ENCODE peak calls at places on chromosomes 12 and 14, in ten cellular contexts. One of them, this sample, is unnamed.

GRCh38 chr14:100105357-100106169 is 40.3 kb downstream of the EVL start:
- DNase-seq in sigmoid colon: peak; percentile 67
- DNase-seq in retinal pigment epithelial cell: no peak
- DNase-seq in RWPE1: no peak
- DNase-seq in ovary: peak; percentile 27
- DNase-seq in B cell: no peak
- DNase-seq in thyroid gland: no peak
- DNase-seq in MCF 10A: no peak
- DNase-seq in fibroblast of the aortic adventitia: no peak
- DNase-seq in BE2C: no peak
- DNase-seq in this sample: no peak

GRCh38 chr14:104940526-104941150 is 16.0 kb downstream of the PLD4 start:
- DNase-seq in sigmoid colon: peak; percentile 32
- DNase-seq in retinal pigment epithelial cell: no peak
- DNase-seq in RWPE1: no peak
- DNase-seq in ovary: no peak
- DNase-seq in B cell: no peak
- DNase-seq in thyroid gland: no peak
- DNase-seq in MCF 10A: no peak
- DNase-seq in fibroblast of the aortic adventitia: no peak
- DNase-seq in BE2C: no peak
- DNase-seq in this sample: no peak

GRCh38 chr14:96634896-96635295 is 132.7 kb downstream of the PAPOLA start:
- DNase-seq in sigmoid colon: no peak
- DNase-seq in retinal pigment epithelial cell: no peak
- DNase-seq in RWPE1: no peak
- DNase-seq in ovary: no peak
- DNase-seq in B cell: no peak
- DNase-seq in thyroid gland: no peak
- DNase-seq in MCF 10A: no peak
- DNase-seq in fibroblast of the aortic adventitia: no peak
- DNase-seq in BE2C: no peak
- DNase-seq in this sample: no peak

GRCh38 chr12:11763760-11764520 is 114.5 kb downstream of the ETV6 start:
- DNase-seq in sigmoid colon: no peak
- DNase-seq in retinal pigment epithelial cell: peak; percentile 76
- DNase-seq in RWPE1: no peak
- DNase-seq in ovary: no peak
- DNase-seq in B cell: no peak
- DNase-seq in thyroid gland: no peak
- DNase-seq in MCF 10A: no peak
- DNase-seq in fibroblast of the aortic adventitia: peak; percentile 87
- DNase-seq in BE2C: no peak
- DNase-seq in this sample: no peak

GRCh38 chr14:33834956-33835655 is 115.8 kb downstream of the EGLN3 start:
- DNase-seq in sigmoid colon: no peak
- DNase-seq in retinal pigment epithelial cell: no peak
- DNase-seq in RWPE1: no peak
- DNase-seq in ovary: no peak
- DNase-seq in B cell: no peak
- DNase-seq in thyroid gland: no peak
- DNase-seq in MCF 10A: no peak
- DNase-seq in fibroblast of the aortic adventitia: no peak
- DNase-seq in BE2C: no peak
- DNase-seq in this sample: no peak

GRCh38 chr12:105523164-105524057 is 192.9 kb downstream of the C12orf75 start:
- DNase-seq in sigmoid colon: peak; percentile 91
- DNase-seq in retinal pigment epithelial cell: peak; percentile 69
- DNase-seq in RWPE1: no peak
- DNase-seq in ovary: peak; percentile 65
- DNase-seq in B cell: no peak
- DNase-seq in thyroid gland: peak; percentile 49
- DNase-seq in MCF 10A: no peak
- DNase-seq in fibroblast of the aortic adventitia: peak; percentile 96
- DNase-seq in BE2C: peak; percentile 14
- DNase-seq in this sample: peak; percentile 67

GRCh38 chr14:94994245-94994644 is 163.1 kb downstream of the DICER1 start:
- DNase-seq in sigmoid colon: no peak
- DNase-seq in retinal pigment epithelial cell: no peak
- DNase-seq in RWPE1: no peak
- DNase-seq in ovary: no peak
- DNase-seq in B cell: no peak
- DNase-seq in thyroid gland: no peak
- DNase-seq in MCF 10A: no peak
- DNase-seq in fibroblast of the aortic adventitia: no peak
- DNase-seq in BE2C: no peak
- DNase-seq in this sample: no peak

GRCh38 chr14:105912641-105913180 is 386.3 kb downstream of the TMEM121 start:
- DNase-seq in sigmoid colon: no peak
- DNase-seq in retinal pigment epithelial cell: no peak
- DNase-seq in RWPE1: no peak
- DNase-seq in ovary: no peak
- DNase-seq in B cell: no peak
- DNase-seq in thyroid gland: no peak
- DNase-seq in MCF 10A: no peak
- DNase-seq in fibroblast of the aortic adventitia: no peak
- DNase-seq in BE2C: no peak
- DNase-seq in this sample: no peak

DNA sequence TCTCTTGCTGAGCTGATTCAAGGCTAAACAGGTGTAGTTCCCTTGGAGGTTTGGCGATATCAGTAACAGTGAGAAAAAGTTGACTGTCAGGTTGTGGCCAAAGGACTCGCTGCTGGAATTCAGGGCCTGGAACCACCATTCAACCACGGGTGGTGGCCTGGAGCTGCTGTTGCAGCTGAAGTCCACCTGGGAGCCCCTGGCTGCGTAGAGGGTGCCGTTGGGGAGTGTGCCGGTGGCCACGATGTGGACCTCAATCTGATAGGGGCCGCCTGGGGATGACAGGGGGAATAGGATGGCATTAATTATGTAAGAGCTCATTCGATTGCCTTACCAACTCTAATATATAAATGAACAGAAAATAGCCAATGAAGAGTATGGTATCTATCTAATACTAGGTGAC is 21.2 kb upstream of the WSB2 start:
- DNase-seq in sigmoid colon: no peak
- DNase-seq in retinal pigment epithelial cell: no peak
- DNase-seq in RWPE1: no peak
- DNase-seq in ovary: no peak
- DNase-seq in B cell: no peak
- DNase-seq in thyroid gland: no peak
- DNase-seq in MCF 10A: no peak
- DNase-seq in fibroblast of the aortic adventitia: no peak
- DNase-seq in BE2C: no peak
- DNase-seq in this sample: no peak
- TF ChIP-seq CTCF in sigmoid colon: no peak
- TF ChIP-seq CTCF in retinal pigment epithelial cell: no peak
- TF ChIP-seq CTCF in RWPE1: no peak
- TF ChIP-seq CTCF in ovary: no peak
- TF ChIP-seq CTCF in B cell: no peak
- TF ChIP-seq CTCF in thyroid gland: no peak
- TF ChIP-seq CTCF in MCF 10A: no peak
- TF ChIP-seq CTCF in fibroblast of the aortic adventitia: no peak
- TF ChIP-seq CTCF in BE2C: no peak
- TF ChIP-seq CTCF in this sample: no peak

DNA sequence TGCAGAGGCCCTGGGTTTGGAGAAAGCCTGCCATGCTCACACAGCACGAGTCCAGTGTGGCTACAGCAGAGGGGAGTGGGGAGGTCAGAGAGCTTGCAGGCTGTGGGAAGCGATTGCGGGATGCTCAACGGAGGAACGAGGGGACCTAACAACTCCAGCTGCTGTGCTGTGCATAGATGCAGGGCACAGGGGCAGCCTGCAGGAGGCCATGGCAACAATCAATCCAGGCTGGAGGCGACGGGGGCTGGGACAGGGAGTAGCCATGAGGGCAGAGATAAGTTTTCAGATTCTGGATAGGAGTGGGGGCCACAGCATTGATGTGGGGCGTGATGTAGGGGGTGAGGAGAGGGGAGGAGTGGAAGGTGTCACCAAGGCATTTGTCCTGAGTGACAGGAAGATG is 20.6 kb downstream of the FAIM2 start:
- DNase-seq in sigmoid colon: peak; percentile 24
- DNase-seq in retinal pigment epithelial cell: no peak
- DNase-seq in RWPE1: no peak
- DNase-seq in ovary: no peak
- DNase-seq in B cell: no peak
- DNase-seq in thyroid gland: no peak
- DNase-seq in MCF 10A: no peak
- DNase-seq in fibroblast of the aortic adventitia: no peak
- DNase-seq in BE2C: peak; percentile 72
- DNase-seq in this sample: peak; percentile 41
- TF ChIP-seq CTCF in sigmoid colon: no peak
- TF ChIP-seq CTCF in retinal pigment epithelial cell: no peak
- TF ChIP-seq CTCF in RWPE1: no peak
- TF ChIP-seq CTCF in ovary: no peak
- TF ChIP-seq CTCF in B cell: no peak
- TF ChIP-seq CTCF in thyroid gland: no peak
- TF ChIP-seq CTCF in MCF 10A: no peak
- TF ChIP-seq CTCF in fibroblast of the aortic adventitia: no peak
- TF ChIP-seq CTCF in BE2C: peak; percentile 36
- TF ChIP-seq CTCF in this sample: no peak

GRCh38 chr12:24955389-24955788 is 6.5 kb upstream of the BCAT1 start:
- DNase-seq in sigmoid colon: no peak
- DNase-seq in retinal pigment epithelial cell: no peak
- DNase-seq in RWPE1: no peak
- DNase-seq in ovary: no peak
- DNase-seq in B cell: no peak
- DNase-seq in thyroid gland: no peak
- DNase-seq in MCF 10A: no peak
- DNase-seq in fibroblast of the aortic adventitia: no peak
- DNase-seq in BE2C: no peak
- DNase-seq in this sample: no peak

GRCh38 chr12:24964342-24964741 is 15.4 kb upstream of the BCAT1 start:
- DNase-seq in sigmoid colon: no peak
- DNase-seq in retinal pigment epithelial cell: no peak
- DNase-seq in RWPE1: no peak
- DNase-seq in ovary: no peak
- DNase-seq in B cell: no peak
- DNase-seq in thyroid gland: no peak
- DNase-seq in MCF 10A: no peak
- DNase-seq in fibroblast of the aortic adventitia: no peak
- DNase-seq in BE2C: no peak
- DNase-seq in this sample: no peak

GRCh38 chr12:24955853-24956252 is 7.0 kb upstream of the BCAT1 start:
- DNase-seq in sigmoid colon: no peak
- DNase-seq in retinal pigment epithelial cell: no peak
- DNase-seq in RWPE1: no peak
- DNase-seq in ovary: no peak
- DNase-seq in B cell: no peak
- DNase-seq in thyroid gland: no peak
- DNase-seq in MCF 10A: no peak
- DNase-seq in fibroblast of the aortic adventitia: no peak
- DNase-seq in BE2C: no peak
- DNase-seq in this sample: no peak

GRCh38 chr12:24960222-24960855 is 11.4 kb upstream of the BCAT1 start:
- DNase-seq in sigmoid colon: no peak
- DNase-seq in retinal pigment epithelial cell: no peak
- DNase-seq in RWPE1: peak; percentile 19
- DNase-seq in ovary: no peak
- DNase-seq in B cell: no peak
- DNase-seq in thyroid gland: no peak
- DNase-seq in MCF 10A: peak; percentile 59
- DNase-seq in fibroblast of the aortic adventitia: peak; percentile 69
- DNase-seq in BE2C: peak; percentile 57
- DNase-seq in this sample: peak; percentile 42
- TF ChIP-seq CTCF in sigmoid colon: no peak
- TF ChIP-seq CTCF in retinal pigment epithelial cell: peak; percentile 87
- TF ChIP-seq CTCF in RWPE1: no peak
- TF ChIP-seq CTCF in ovary: no peak
- TF ChIP-seq CTCF in B cell: peak; percentile 47
- TF ChIP-seq CTCF in thyroid gland: peak; percentile 36
- TF ChIP-seq CTCF in MCF 10A: peak; percentile 66
- TF ChIP-seq CTCF in fibroblast of the aortic adventitia: peak; percentile 84
- TF ChIP-seq CTCF in BE2C: peak; percentile 83
- TF ChIP-seq CTCF in this sample: peak; percentile 59

GRCh38 chr12:115983226-115983798 is 294.2 kb downstream of the MED13L start:
- DNase-seq in sigmoid colon: no peak
- DNase-seq in retinal pigment epithelial cell: no peak
- DNase-seq in RWPE1: no peak
- DNase-seq in ovary: no peak
- DNase-seq in B cell: no peak
- DNase-seq in thyroid gland: no peak
- DNase-seq in MCF 10A: peak; percentile 17
- DNase-seq in fibroblast of the aortic adventitia: no peak
- DNase-seq in BE2C: peak; percentile 53
- DNase-seq in this sample: peak; percentile 15
- TF ChIP-seq CTCF in sigmoid colon: no peak
- TF ChIP-seq CTCF in retinal pigment epithelial cell: peak; percentile 37
- TF ChIP-seq CTCF in RWPE1: peak; percentile 21
- TF ChIP-seq CTCF in ovary: no peak
- TF ChIP-seq CTCF in B cell: no peak
- TF ChIP-seq CTCF in thyroid gland: no peak
- TF ChIP-seq CTCF in MCF 10A: peak; percentile 22
- TF ChIP-seq CTCF in fibroblast of the aortic adventitia: peak; percentile 10
- TF ChIP-seq CTCF in BE2C: peak; percentile 64
- TF ChIP-seq CTCF in this sample: no peak

GRCh38 chr14:23409966-23410635 is 2.0 kb upstream of the MYH6 start:
- DNase-seq in sigmoid colon: no peak
- DNase-seq in retinal pigment epithelial cell: no peak
- DNase-seq in RWPE1: no peak
- DNase-seq in ovary: no peak
- DNase-seq in B cell: no peak
- DNase-seq in thyroid gland: no peak
- DNase-seq in MCF 10A: no peak
- DNase-seq in fibroblast of the aortic adventitia: no peak
- DNase-seq in BE2C: no peak
- DNase-seq in this sample: no peak
- TF ChIP-seq CTCF in sigmoid colon: no peak
- TF ChIP-seq CTCF in retinal pigment epithelial cell: no peak
- TF ChIP-seq CTCF in RWPE1: no peak
- TF ChIP-seq CTCF in ovary: no peak
- TF ChIP-seq CTCF in B cell: no peak
- TF ChIP-seq CTCF in thyroid gland: no peak
- TF ChIP-seq CTCF in MCF 10A: no peak
- TF ChIP-seq CTCF in fibroblast of the aortic adventitia: no peak
- TF ChIP-seq CTCF in BE2C: no peak
- TF ChIP-seq CTCF in this sample: no peak

GRCh38 chr12:96587691-96588090 is 98.3 kb downstream of the CFAP54 start:
- DNase-seq in sigmoid colon: no peak
- DNase-seq in retinal pigment epithelial cell: no peak
- DNase-seq in RWPE1: no peak
- DNase-seq in ovary: no peak
- DNase-seq in B cell: no peak
- DNase-seq in thyroid gland: no peak
- DNase-seq in MCF 10A: no peak
- DNase-seq in fibroblast of the aortic adventitia: peak; percentile 42
- DNase-seq in BE2C: no peak
- DNase-seq in this sample: no peak

GRCh38 chr12:96590970-96591369 is 101.6 kb downstream of the CFAP54 start:
- DNase-seq in sigmoid colon: no peak
- DNase-seq in retinal pigment epithelial cell: no peak
- DNase-seq in RWPE1: no peak
- DNase-seq in ovary: no peak
- DNase-seq in B cell: no peak
- DNase-seq in thyroid gland: no peak
- DNase-seq in MCF 10A: no peak
- DNase-seq in fibroblast of the aortic adventitia: no peak
- DNase-seq in BE2C: no peak
- DNase-seq in this sample: no peak

DNA sequence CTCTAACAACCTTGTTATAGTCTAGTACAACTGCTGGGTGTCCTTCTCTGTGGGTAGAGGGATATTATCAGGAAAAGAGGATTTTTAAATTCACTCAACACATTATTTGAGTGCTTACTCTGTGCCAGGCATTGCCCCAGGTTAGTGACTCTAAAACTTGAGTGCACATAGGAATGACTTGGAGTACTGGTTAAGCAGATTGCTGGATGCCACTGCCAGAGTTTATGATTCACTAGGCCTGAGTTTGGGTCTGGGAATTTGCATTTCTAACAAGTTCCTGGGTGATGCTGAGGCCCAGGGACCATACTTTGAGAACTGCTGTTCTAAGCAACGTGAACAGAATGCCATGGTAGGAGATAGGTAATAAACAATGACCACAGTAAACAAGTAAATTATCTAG is 96.6 kb downstream of the CFAP54 start:
- DNase-seq in sigmoid colon: no peak
- DNase-seq in retinal pigment epithelial cell: no peak
- DNase-seq in RWPE1: no peak
- DNase-seq in ovary: no peak
- DNase-seq in B cell: no peak
- DNase-seq in thyroid gland: no peak
- DNase-seq in MCF 10A: no peak
- DNase-seq in fibroblast of the aortic adventitia: peak; percentile 17
- DNase-seq in BE2C: no peak
- DNase-seq in this sample: no peak
- TF ChIP-seq CTCF in sigmoid colon: no peak
- TF ChIP-seq CTCF in retinal pigment epithelial cell: no peak
- TF ChIP-seq CTCF in RWPE1: no peak
- TF ChIP-seq CTCF in ovary: no peak
- TF ChIP-seq CTCF in B cell: no peak
- TF ChIP-seq CTCF in thyroid gland: no peak
- TF ChIP-seq CTCF in MCF 10A: no peak
- TF ChIP-seq CTCF in fibroblast of the aortic adventitia: no peak
- TF ChIP-seq CTCF in BE2C: no peak
- TF ChIP-seq CTCF in this sample: no peak

This sample was measured in nephron progenitor cell.